ENCODE peak calls at places on chromosomes 11 and 22, in six cellular contexts. S is psoas muscle, X is HL-60, N is left ventricle myocardium inferior, Z is HFF-Myc, T is lower leg skin. V is an unnamed sample.

GRCh38 chr11:12064136-12064953 is 46.0 kb upstream of the MICAL2 start:
- DNase-seq in S (no peak), Z (no peak), X (peak), T (peak), N (no peak), V (no peak)

GRCh38 chr22:42993651-42994275 is 21.2 kb downstream of the PACSIN2 start:
- DNase-seq in T (no peak), X (peak), N (no peak), S (no peak), Z (no peak), V (no peak)

GRCh38 chr11:117691206-117691490 is 105.9 kb downstream of the DSCAML1 start:
- DNase-seq in T (no peak), X (no peak), N (no peak), S (no peak), Z (no peak), V (no peak)

GRCh38 chr11:24623121-24623520 is 126.3 kb downstream of the LUZP2 start:
- DNase-seq in N (no peak), T (no peak), S (no peak), Z (no peak), X (no peak), V (no peak)

GRCh38 chr11:113249491-113249763 is 65.0 kb upstream of the TTC12 start:
- DNase-seq in S (no peak), Z (no peak), N (no peak), T (peak), X (no peak), V (no peak)

GRCh38 chr11:75513250-75513649 is 12.5 kb downstream of the GDPD5 start:
- DNase-seq in Z (no peak), T (no peak), S (no peak), N (no peak), X (no peak), V (no peak)

GRCh38 chr11:116712428-116712827 is 60.4 kb downstream of the BUD13 start:
- DNase-seq in S (no peak), X (no peak), Z (no peak), N (no peak), T (no peak), V (no peak)

GRCh38 chr11:64419818-64420485 is 61.0 kb downstream of the RPS6KA4 start:
- DNase-seq in X (no peak), Z (no peak), S (no peak), N (no peak), T (no peak), V (no peak)

GRCh38 chr22:41762980-41763779 is 37.3 kb upstream of the CCDC134 start:
- DNase-seq in N (no peak), S (no peak), T (no peak), Z (no peak), X (peak), V (no peak)

GRCh38 chr22:37157516-37158289 is 8.0 kb upstream of the IL2RB start:
- DNase-seq in S (no peak), T (no peak), N (no peak), Z (no peak), X (no peak), V (no peak)

GRCh38 chr22:20966883-20967696 is at the start of gene AIFM3:
- DNase-seq in Z (no peak), T (no peak), S (no peak), X (no peak), N (no peak), V (no peak)

GRCh38 chr11:111465400-111465799 is 46.8 kb downstream of the BTG4 start:
- DNase-seq in Z (no peak), N (no peak), X (no peak), T (no peak), S (no peak), V (no peak)

GRCh38 chr11:2417856-2418705 is 17.5 kb downstream of the TSSC4 start:
- DNase-seq in S (no peak), X (no peak), N (no peak), Z (no peak), T (no peak), V (no peak)

GRCh38 chr11:119843760-119844330 is 114.8 kb upstream of the NECTIN1 start:
- DNase-seq in T (no peak), S (no peak), X (no peak), N (no peak), Z (no peak), V (no peak)

GRCh38 chr11:66624450-66624849 is 8.0 kb downstream of the RBM14 start:
- DNase-seq in X (no peak), T (peak), N (no peak), S (no peak), Z (no peak), V (no peak)

GRCh38 chr11:93895106-93895862 is 44.9 kb upstream of the VSTM5 start:
- DNase-seq in T (no peak), Z (peak), X (peak), N (no peak), S (no peak), V (no peak)

GRCh38 chr22:33380789-33381530 is 322.8 kb upstream of the SYN3 start:
- DNase-seq in T (no peak), N (no peak), Z (peak), X (no peak), S (no peak), V (no peak)

GRCh38 chr11:128632151-128632791 is 44.9 kb upstream of the ETS1 start:
- DNase-seq in S (no peak), Z (no peak), N (no peak), T (no peak), X (peak), V (no peak)

GRCh38 chr11:20103281-20103680 is 57.0 kb downstream of the DBX1 start:
- DNase-seq in X (no peak), N (no peak), Z (no peak), T (no peak), S (no peak), V (no peak)

GRCh38 chr11:40292636-40293585 is 1166.5 kb downstream of the LRRC4C start:
- DNase-seq in X (no peak), S (peak), N (no peak), Z (no peak), T (no peak), V (no peak)

GRCh38 chr22:19124377-19124776 is 2.2 kb upstream of the DGCR2 start:
- DNase-seq in X (no peak), N (no peak), T (no peak), S (no peak), Z (no peak), V (no peak)

GRCh38 chr22:49934144-49934890 is 15.9 kb downstream of the CRELD2 start:
- DNase-seq in T (no peak), Z (no peak), S (peak), X (no peak), N (peak), V (peak)

GRCh38 chr11:35814720-35815305 is 129.0 kb upstream of the LDLRAD3 start:
- DNase-seq in S (no peak), Z (no peak), X (no peak), T (no peak), N (no peak), V (no peak)

GRCh38 chr11:48018561-48019229 is 38.3 kb downstream of the PTPRJ start:
- DNase-seq in N (no peak), X (no peak), S (no peak), Z (no peak), T (no peak), V (no peak)

GRCh38 chr11:116879789-116880402 is 42.5 kb upstream of the APOA1 start:
- DNase-seq in Z (peak), T (no peak), S (no peak), N (no peak), X (peak), V (no peak)

GRCh38 chr11:133835258-133836075 is 9.8 kb downstream of the SPATA19 start:
- DNase-seq in N (no peak), X (peak), T (peak), S (no peak), Z (peak), V (peak)

GRCh38 chr22:23874871-23875270 is 17.2 kb downstream of the SLC2A11 start:
- DNase-seq in Z (no peak), N (no peak), X (no peak), S (no peak), T (no peak), V (no peak)

GRCh38 chr22:38504731-38505594 is 1.1 kb downstream of the DDX17 start:
- DNase-seq in T (peak), Z (no peak), X (peak), N (peak), S (peak), V (peak)

DNA sequence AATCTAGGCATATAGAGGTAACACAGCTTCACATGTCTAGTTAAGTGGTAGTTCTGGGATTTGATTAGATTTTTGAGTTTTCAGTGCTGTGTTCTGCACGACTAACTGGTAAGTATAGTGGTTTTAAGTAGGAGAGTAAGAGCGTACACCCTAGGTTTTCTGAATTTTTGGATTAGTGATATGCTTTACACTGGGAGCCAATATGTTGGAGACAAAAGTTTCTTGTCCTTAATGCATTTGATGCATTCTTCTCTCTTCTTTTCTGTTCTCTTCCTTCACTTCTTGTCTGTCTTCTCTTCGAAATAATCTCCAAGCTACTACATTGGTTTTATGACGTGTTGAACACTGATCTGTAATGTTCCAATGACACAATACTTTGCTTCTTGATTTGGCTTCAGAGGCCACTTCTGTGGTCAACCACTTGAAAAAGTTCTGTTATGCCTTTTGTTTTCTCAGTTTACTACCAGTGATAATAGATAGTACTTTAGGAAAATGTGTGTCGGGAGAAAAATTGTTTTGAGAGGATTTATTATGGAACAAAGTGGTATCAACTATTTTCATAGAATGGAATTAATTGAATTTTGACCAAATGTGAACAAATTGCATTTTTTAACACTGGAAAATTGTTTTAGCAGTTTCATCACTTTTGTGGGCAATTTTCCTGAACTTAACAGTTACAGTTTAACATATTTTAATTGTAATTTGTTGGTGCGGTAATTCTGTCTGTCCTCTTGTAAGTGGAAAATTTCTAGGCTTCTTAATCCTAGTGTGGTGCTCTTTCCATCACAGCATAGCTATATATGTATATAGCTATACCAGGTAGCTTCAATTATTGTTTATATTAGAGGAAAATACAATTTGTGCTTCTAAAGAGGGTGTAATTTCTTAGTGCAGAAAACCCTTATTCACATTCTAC is 2.6 kb downstream of the PDE3B start:
- DNase-seq in N (no peak), T (no peak), X (peak), S (no peak), Z (no peak), V (no peak)
- H3K4me3 ChIP-seq in N (peak), T (no peak), X (peak), S (peak), Z (peak), V (no peak)

DNA sequence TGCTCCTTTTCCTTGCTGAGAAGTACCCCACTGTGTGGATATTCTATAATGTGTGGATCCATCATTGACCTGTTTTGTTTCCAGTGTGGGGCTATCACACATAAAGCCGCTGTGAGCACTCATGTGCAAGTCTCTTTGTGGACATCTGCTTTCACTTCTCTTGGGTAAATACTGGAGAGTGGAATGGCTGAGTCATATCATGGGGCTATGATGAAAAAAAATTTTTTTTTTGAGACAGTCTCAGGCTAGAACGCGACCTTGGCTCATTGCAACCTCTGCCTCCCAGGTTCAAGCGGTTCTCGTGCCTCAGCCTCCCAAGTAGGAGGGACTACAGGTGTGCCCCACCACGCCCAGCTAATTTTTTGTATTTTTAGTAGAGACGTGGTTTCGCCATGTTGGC is 7.7 kb upstream of the FAM118A start:
- DNase-seq in X (no peak), S (no peak), Z (peak), N (no peak), T (no peak), V (no peak)
- TF ChIP-seq CTCF in X (no peak), S (no peak), Z (no peak), N (no peak), T (no peak), V (no peak)

DNA sequence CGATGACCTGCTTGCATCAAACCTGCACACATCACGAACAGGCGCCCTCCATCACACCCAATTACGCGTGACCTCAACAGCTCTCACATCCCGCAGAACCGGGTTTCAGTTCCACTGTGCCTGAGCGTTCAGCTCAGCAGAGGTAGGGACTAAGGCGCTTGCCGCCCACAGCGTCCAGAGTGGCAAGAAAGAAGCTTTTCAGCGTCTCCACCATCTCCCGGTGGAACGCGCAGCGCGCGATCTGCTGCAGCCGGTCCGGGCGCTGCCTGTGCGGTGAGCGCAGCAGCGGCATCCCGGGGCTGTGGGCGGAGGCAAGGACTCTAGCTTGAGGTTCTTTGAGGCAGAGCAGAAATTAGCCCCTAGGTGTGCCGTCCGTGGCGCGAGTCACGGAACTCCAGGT is 1.5 kb upstream of the CALCA start:
- DNase-seq in Z (no peak), T (no peak), S (no peak), N (no peak), X (no peak), V (no peak)
- H3K4me3 ChIP-seq in Z (no peak), T (no peak), S (peak), N (peak), X (no peak), V (no peak)

GRCh38 chr22:39959640-39960447 is at the start of gene TMA7B:
- DNase-seq in N (no peak), X (peak), Z (peak), S (no peak), T (no peak), V (no peak)
- TF ChIP-seq CTCF in N (peak), X (no peak), Z (peak), S (peak), T (no peak), V (no peak)

GRCh38 chr11:96141649-96142048 is 201.3 kb downstream of the MAML2 start:
- DNase-seq in X (no peak), S (no peak), T (no peak), N (no peak), Z (no peak), V (no peak)
- H3K4me3 ChIP-seq in X (no peak), S (no peak), T (no peak), N (no peak), Z (no peak), V (no peak)

GRCh38 chr22:44828193-44828592 is 75.8 kb downstream of the ARHGAP8 start:
- DNase-seq in S (no peak), Z (no peak), N (no peak), X (no peak), T (no peak), V (no peak)
- TF ChIP-seq CTCF in S (no peak), Z (peak), N (peak), X (no peak), T (no peak), V (no peak)